ENCODE peak calls at places on chromosomes 12 and 14, in six cellular contexts. M is HepG2, K is A549, O is upper lobe of left lung, W is GM12878, I is K562. V is an unnamed sample. For H3K4me1, the result is how much of the 10 kb centered on the place peaks cover.

GRCh38 chr12:4278582-4278939 is 5.0 kb downstream of the CCND2 start:
- ATAC-seq in W (no peak), O (peak), I (no peak), M (no peak), K (no peak), V (no peak)

GRCh38 chr14:62269204-62269603 is 507.0 kb downstream of the SNAPC1 start:
- ATAC-seq in M (no peak), K (no peak), I (no peak), W (no peak), O (no peak), V (no peak)

GRCh38 chr14:94379291-94380224 is 8.8 kb downstream of the SERPINA1 start:
- ATAC-seq in M (no peak), O (no peak), I (no peak), K (no peak), W (no peak), V (no peak)

GRCh38 chr12:69129014-69129413 is 110.4 kb upstream of the CPSF6 start:
- ATAC-seq in M (no peak), W (no peak), O (no peak), I (no peak), K (no peak), V (no peak)

GRCh38 chr12:108043750-108044149 is 85.3 kb upstream of the WSCD2 start:
- ATAC-seq in I (no peak), O (no peak), M (no peak), K (no peak), W (no peak), V (no peak)

GRCh38 chr14:91719839-91720238 is 12.0 kb downstream of the CATSPERB start:
- ATAC-seq in O (no peak), W (no peak), M (no peak), I (no peak), K (no peak), V (no peak)

GRCh38 chr14:80919622-80920021 is 21.9 kb downstream of the CEP128 start:
- ATAC-seq in M (no peak), I (no peak), K (no peak), W (no peak), O (no peak), V (no peak)

GRCh38 chr12:132294121-132295034 is 35.0 kb downstream of the GALNT9 start:
- ATAC-seq in W (no peak), K (no peak), I (no peak), O (no peak), M (no peak), V (no peak)

GRCh38 chr12:45304514-45305178 is 88.8 kb downstream of the ANO6 start:
- ATAC-seq in K (no peak), W (no peak), M (no peak), I (no peak), O (no peak), V (peak)

GRCh38 chr12:128286970-128287369 is 20.0 kb downstream of the TMEM132C start:
- ATAC-seq in W (no peak), K (no peak), M (no peak), O (peak), I (no peak), V (peak)

GRCh38 chr12:21607701-21608100 is 3.1 kb upstream of the GYS2 start:
- ATAC-seq in O (no peak), I (no peak), K (peak), W (no peak), M (no peak), V (no peak)

GRCh38 chr12:66708704-66709443 is 30.0 kb upstream of the GRIP1 start:
- ATAC-seq in W (no peak), O (no peak), I (no peak), K (no peak), M (no peak), V (no peak)

GRCh38 chr14:104873380-104874055 is 8.4 kb downstream of the CEP170B start:
- ATAC-seq in K (no peak), W (no peak), O (no peak), M (no peak), I (no peak), V (no peak)

GRCh38 chr14:20412422-20412821 is 879 bp downstream of the TEP1 start:
- ATAC-seq in I (no peak), K (no peak), W (peak), O (peak), M (peak), V (no peak)

GRCh38 chr12:52139579-52140062 is 52.2 kb downstream of the KRT80 start:
- ATAC-seq in I (peak), K (peak), W (peak), O (no peak), M (peak), V (no peak)

GRCh38 chr12:120798696-120799095 is 73.1 kb downstream of the ACADS start:
- ATAC-seq in I (no peak), K (no peak), W (peak), O (no peak), M (no peak), V (no peak)

GRCh38 chr14:29054119-29054518 is 287.5 kb downstream of the FOXG1 start:
- ATAC-seq in K (no peak), W (no peak), M (no peak), I (no peak), O (no peak), V (no peak)

GRCh38 chr14:99259327-99259726 is 12.7 kb downstream of the BCL11B start:
- ATAC-seq in K (no peak), W (no peak), M (no peak), I (no peak), O (no peak), V (no peak)

GRCh38 chr14:91753501-91754128 is 21.7 kb upstream of the CATSPERB start:
- ATAC-seq in W (no peak), I (no peak), K (no peak), M (no peak), O (no peak), V (no peak)

GRCh38 chr12:1277905-1278304 is 286.9 kb downstream of the ERC1 start:
- ATAC-seq in K (no peak), M (no peak), W (peak), I (no peak), O (no peak), V (no peak)

GRCh38 chr12:122449317-122449716 is 26.8 kb upstream of the CLIP1 start:
- ATAC-seq in W (no peak), K (peak), O (no peak), I (peak), M (peak), V (no peak)

GRCh38 chr14:92503756-92504491 is 9.7 kb upstream of the RIN3 start:
- ATAC-seq in I (no peak), W (no peak), O (peak), M (peak), K (peak), V (no peak)

GRCh38 chr12:70290126-70290525 is 46.9 kb downstream of the CNOT2 start:
- ATAC-seq in O (no peak), M (no peak), W (peak), I (no peak), K (no peak), V (no peak)

GRCh38 chr14:60106341-60106740 is 14.6 kb downstream of the PCNX4 start:
- ATAC-seq in I (no peak), M (no peak), W (peak), O (peak), K (no peak), V (no peak)

GRCh38 chr12:72000969-72001648 is 62.5 kb downstream of the TPH2 start:
- ATAC-seq in O (no peak), K (no peak), W (no peak), M (no peak), I (no peak), V (no peak)

GRCh38 chr12:49825360-49825970 is 2.7 kb downstream of the NCKAP5L start:
- ATAC-seq in M (no peak), I (no peak), O (peak), W (no peak), K (no peak), V (peak)

GRCh38 chr12:63809566-63809965 is 29.9 kb downstream of the RXYLT1 start:
- ATAC-seq in O (no peak), I (no peak), W (no peak), M (no peak), K (no peak), V (no peak)

GRCh38 chr14:56194062-56194461 is 75.9 kb downstream of the PELI2 start:
- ATAC-seq in O (no peak), K (no peak), W (no peak), M (no peak), I (no peak), V (no peak)

GRCh38 chr12:118271770-118272417 is 100.8 kb downstream of the TAOK3 start:
- ATAC-seq in K (no peak), W (no peak), I (no peak), M (no peak), O (peak), V (no peak)

GRCh38 chr14:61196792-61197191 is 84.3 kb downstream of the TMEM30B start:
- ATAC-seq in I (no peak), M (peak), O (no peak), W (no peak), K (peak), V (no peak)

GRCh38 chr14:94447206-94447605 is 5.4 kb downstream of the SERPINA11 start:
- ATAC-seq in M (no peak), K (no peak), I (no peak), W (no peak), O (no peak), V (no peak)

GRCh38 chr14:100858838-100859220 is 32.9 kb downstream of the MEG3 start:
- ATAC-seq in I (no peak), M (no peak), W (no peak), K (no peak), O (no peak), V (no peak)

GRCh38 chr12:11577658-11578260 is 71.7 kb upstream of the ETV6 start:
- ATAC-seq in M (no peak), K (no peak), W (peak), I (no peak), O (no peak), V (no peak)

GRCh38 chr12:89874146-89874545 is 165.5 kb upstream of the ATP2B1 start:
- ATAC-seq in O (peak), K (no peak), I (no peak), M (no peak), W (no peak), V (no peak)

GRCh38 chr12:55817352-55818139 is at the start of the genes ORMDL2 and SARNP:
- ATAC-seq in K (peak), O (peak), W (peak), M (peak), I (peak), V (peak)

GRCh38 chr12:16030729-16031128 is 119.6 kb downstream of the DERA start:
- ATAC-seq in M (peak), K (no peak), W (no peak), I (no peak), O (peak), V (no peak)

GRCh38 chr14:58765375-58765774 is 127.6 kb downstream of the DACT1 start:
- ATAC-seq in O (no peak), W (no peak), I (no peak), M (no peak), K (no peak), V (no peak)

GRCh38 chr14:71374989-71375388 is 467.7 kb downstream of the PCNX1 start:
- ATAC-seq in M (no peak), K (no peak), O (no peak), W (no peak), I (no peak), V (no peak)

GRCh38 chr12:103517161-103517560 is 21.4 kb upstream of the C12orf42 start:
- ATAC-seq in O (no peak), M (no peak), I (no peak), K (no peak), W (no peak), V (no peak)

GRCh38 chr12:88706286-88706685 is 126.0 kb upstream of the KITLG start:
- ATAC-seq in I (no peak), W (no peak), O (no peak), M (no peak), K (no peak), V (no peak)

GRCh38 chr12:109279525-109279924 is 29.6 kb downstream of the FOXN4 start:
- ATAC-seq in W (no peak), M (no peak), O (no peak), K (no peak), I (no peak), V (no peak)
- H3K4me1 ChIP-seq in W (under half), M (half or more), O (under half), K (under half), I (under half), V (under half)

GRCh38 chr12:38163442-38163801 is 153.2 kb upstream of the ALG10B start:
- ATAC-seq in M (no peak), O (no peak), W (no peak), I (no peak), K (no peak), V (no peak)

GRCh38 chr12:38162013-38162412 is 154.6 kb upstream of the ALG10B start:
- ATAC-seq in W (no peak), O (no peak), K (no peak), M (no peak), I (no peak), V (no peak)

GRCh38 chr12:38161123-38162000 is 155.2 kb upstream of the ALG10B start:
- ATAC-seq in M (peak), I (peak), O (no peak), K (peak), W (no peak), V (no peak)

GRCh38 chr12:38162708-38163441 is 153.7 kb upstream of the ALG10B start:
- ATAC-seq in I (no peak), O (no peak), W (no peak), K (no peak), M (no peak), V (no peak)

DNA sequence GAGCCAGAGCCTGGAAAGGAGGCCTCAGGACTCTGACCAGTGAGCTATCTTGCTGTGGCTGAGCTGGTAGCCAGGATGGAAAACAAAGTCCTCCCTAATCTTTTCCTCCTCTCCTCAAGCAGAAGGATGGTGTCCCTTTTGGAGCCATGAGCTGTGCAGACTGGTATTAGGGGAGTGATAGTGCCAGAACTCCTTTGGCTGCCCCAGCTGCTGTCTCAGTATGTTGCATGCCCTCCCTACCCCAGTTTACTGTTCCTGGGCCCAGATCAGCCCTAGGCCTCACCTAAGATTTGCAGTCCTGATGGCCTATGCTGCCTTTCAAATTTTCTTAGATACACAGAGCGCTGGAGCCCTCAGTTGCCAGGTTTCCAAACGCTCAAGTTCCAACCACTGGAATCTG is 150.3 kb upstream of the ALG10B start:
- ATAC-seq in O (no peak), K (no peak), W (no peak), I (no peak), M (no peak), V (no peak)
- TF ChIP-seq EP300 in O (no peak), K (no peak), W (no peak), I (no peak), M (no peak), V (no peak)

GRCh38 chr14:21917699-21918436 is 244.2 kb upstream of the OR4E1 start:
- ATAC-seq in I (peak), W (peak), O (peak), K (peak), M (peak), V (no peak)
- H3K4me3 ChIP-seq in I (no peak), W (no peak), O (no peak), K (no peak), M (no peak), V (no peak)

DNA sequence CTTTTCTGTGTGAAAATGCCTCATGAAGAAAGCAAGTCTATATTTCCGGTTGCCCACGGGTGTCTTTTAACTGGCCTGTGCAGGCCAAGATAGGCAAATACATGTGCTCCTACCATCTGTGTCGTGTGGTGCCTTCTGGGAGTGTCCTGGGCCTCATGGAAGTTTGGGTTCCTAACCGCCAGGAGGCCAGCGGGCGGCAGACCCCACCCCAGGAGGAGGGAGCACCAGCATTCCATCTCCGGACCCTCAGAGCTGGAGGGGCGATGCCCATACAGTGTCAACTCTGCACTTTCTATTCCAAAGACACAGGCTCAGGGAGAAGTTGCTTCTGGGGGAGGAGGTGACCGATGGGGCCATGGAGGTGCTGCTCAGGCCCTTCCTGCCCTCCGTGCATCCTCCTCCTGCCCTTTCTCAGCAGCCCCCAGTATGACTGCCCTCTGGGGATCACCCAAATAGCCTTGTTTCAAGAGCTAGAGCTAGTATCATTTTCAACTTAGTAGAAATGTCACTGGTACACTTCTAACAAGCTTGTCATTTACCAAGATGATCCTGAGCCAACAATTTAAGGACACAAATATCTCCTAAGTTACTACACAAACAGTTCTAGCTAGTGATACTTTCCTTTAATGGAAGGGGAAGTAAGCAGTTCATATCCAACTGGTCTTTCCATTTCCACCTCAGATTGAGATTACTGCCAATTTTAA is 17.8 kb downstream of the CCDC92 start:
- ATAC-seq in M (no peak), I (no peak), O (no peak), K (no peak), W (no peak), V (no peak)
- H3K4me1 ChIP-seq in M (under half), I (under half), O (under half), K (under half), W (under half), V (under half)

V was measured in gastroesophageal sphincter.